ENCODE peak calls at places on chromosomes 1 and 21, in nine cellular contexts. Q, E, G, V, C, F, I, J and P are unnamed samples.

GRCh38 chr1:203911806-203912205 is 50.4 kb downstream of the SNRPE start:
- DNase-seq in Q (no peak), E (no peak), G (no peak), V (no peak), C (no peak), F (no peak), I (peak), J (no peak), P (no peak)

GRCh38 chr1:37258068-37258467 is 216.3 kb upstream of the ZC3H12A start:
- DNase-seq in Q (no peak), E (no peak), G (no peak), V (no peak), C (no peak), F (no peak), I (no peak), J (no peak), P (no peak)

GRCh38 chr21:45865106-45865835 is 116.3 kb upstream of the COL6A1 start:
- DNase-seq in Q (no peak), E (no peak), G (no peak), V (no peak), C (no peak), F (no peak), I (peak), J (peak), P (no peak)

GRCh38 chr1:17287377-17287776 is 20.6 kb upstream of the PADI4 start:
- DNase-seq in Q (no peak), E (no peak), G (no peak), V (peak), C (peak), F (no peak), I (peak), J (no peak), P (peak)

GRCh38 chr1:222543817-222544216 is 4.1 kb downstream of the HHIPL2 start:
- DNase-seq in Q (no peak), E (no peak), G (no peak), V (no peak), C (no peak), F (no peak), I (no peak), J (no peak), P (no peak)

GRCh38 chr21:41847066-41847804 is 31.9 kb downstream of the PRDM15 start:
- DNase-seq in Q (no peak), E (no peak), G (no peak), V (no peak), C (peak), F (no peak), I (peak), J (no peak), P (no peak)

GRCh38 chr1:209029737-209030136 is 553.8 kb upstream of the CAMK1G start:
- DNase-seq in Q (no peak), E (no peak), G (no peak), V (no peak), C (no peak), F (no peak), I (no peak), J (no peak), P (no peak)

GRCh38 chr1:18549896-18550295 is 69.2 kb downstream of the KLHDC7A start:
- DNase-seq in Q (no peak), E (no peak), G (no peak), V (no peak), C (no peak), F (no peak), I (no peak), J (no peak), P (no peak)

GRCh38 chr1:152761609-152762213 is 3.9 kb downstream of the KPRP start:
- DNase-seq in Q (no peak), E (no peak), G (no peak), V (no peak), C (no peak), F (no peak), I (no peak), J (no peak), P (no peak)

GRCh38 chr1:69410893-69411292 is 156.8 kb upstream of the LRRC7 start:
- DNase-seq in Q (no peak), E (no peak), G (no peak), V (no peak), C (peak), F (no peak), I (no peak), J (no peak), P (no peak)

GRCh38 chr1:92333668-92334067 is 34.8 kb downstream of the RPAP2 start:
- DNase-seq in Q (no peak), E (no peak), G (no peak), V (no peak), C (no peak), F (no peak), I (no peak), J (no peak), P (no peak)

GRCh38 chr1:8631163-8631562 is 186.3 kb downstream of the RERE start:
- DNase-seq in Q (no peak), E (no peak), G (no peak), V (no peak), C (no peak), F (no peak), I (peak), J (no peak), P (no peak)

GRCh38 chr1:65812065-65812464 is 19.4 kb downstream of the PDE4B start:
- DNase-seq in Q (no peak), E (no peak), G (peak), V (peak), C (no peak), F (peak), I (peak), J (no peak), P (peak)

GRCh38 chr1:91759076-91759475 is 126.9 kb downstream of the TGFBR3 start:
- DNase-seq in Q (no peak), E (no peak), G (no peak), V (no peak), C (no peak), F (no peak), I (no peak), J (no peak), P (no peak)

GRCh38 chr1:80799457-80799856 is 1001.3 kb upstream of the ADGRL2 start:
- DNase-seq in Q (no peak), E (no peak), G (peak), V (no peak), C (peak), F (no peak), I (no peak), J (no peak), P (no peak)

GRCh38 chr1:211336161-211336560 is 9.5 kb downstream of the TRAF5 start:
- DNase-seq in Q (no peak), E (no peak), G (no peak), V (no peak), C (no peak), F (peak), I (no peak), J (no peak), P (no peak)

GRCh38 chr1:54839824-54840223 is 38.7 kb upstream of the TTC22 start:
- DNase-seq in Q (no peak), E (no peak), G (no peak), V (no peak), C (no peak), F (no peak), I (no peak), J (no peak), P (no peak)

GRCh38 chr1:68453060-68453665 is 3.4 kb upstream of the RPE65 start:
- DNase-seq in Q (no peak), E (no peak), G (no peak), V (no peak), C (no peak), F (no peak), I (no peak), J (no peak), P (no peak)

GRCh38 chr21:45987121-45987711 is 5.6 kb downstream of the COL6A1 start:
- DNase-seq in Q (no peak), E (peak), G (no peak), V (no peak), C (no peak), F (no peak), I (no peak), J (no peak), P (no peak)

GRCh38 chr1:178307264-178307663 is 189.5 kb downstream of the CLEC20A start:
- DNase-seq in Q (no peak), E (no peak), G (no peak), V (no peak), C (no peak), F (no peak), I (no peak), J (no peak), P (no peak)

GRCh38 chr1:78045850-78046778 is at the start of gene GIPC2:
- DNase-seq in Q (peak), E (no peak), G (peak), V (no peak), C (peak), F (peak), I (no peak), J (peak), P (no peak)

GRCh38 chr21:44923481-44924084 is 2.9 kb upstream of the ITGB2 start:
- DNase-seq in Q (no peak), E (no peak), G (no peak), V (no peak), C (no peak), F (no peak), I (no peak), J (no peak), P (no peak)

GRCh38 chr21:33078907-33079582 is 9.1 kb downstream of the OLIG1 start:
- DNase-seq in Q (no peak), E (no peak), G (no peak), V (peak), C (no peak), F (no peak), I (peak), J (no peak), P (peak)

GRCh38 chr1:213032651-213033050 is 17.0 kb upstream of the ANGEL2 start:
- DNase-seq in Q (no peak), E (no peak), G (peak), V (no peak), C (no peak), F (no peak), I (no peak), J (no peak), P (no peak)

GRCh38 chr1:205060746-205061145 is 17.7 kb downstream of the CNTN2 start:
- DNase-seq in Q (no peak), E (no peak), G (no peak), V (no peak), C (no peak), F (no peak), I (no peak), J (no peak), P (no peak)

GRCh38 chr1:57131701-57132394 is 166.0 kb upstream of the C8B start:
- DNase-seq in Q (no peak), E (no peak), G (no peak), V (no peak), C (no peak), F (no peak), I (peak), J (no peak), P (no peak)

GRCh38 chr1:168521391-168522000 is 22.3 kb downstream of the XCL2 start:
- DNase-seq in Q (no peak), E (no peak), G (no peak), V (no peak), C (no peak), F (no peak), I (no peak), J (no peak), P (peak)

GRCh38 chr1:70486676-70487470 is 75.8 kb downstream of the CTH start:
- DNase-seq in Q (no peak), E (peak), G (peak), V (no peak), C (no peak), F (no peak), I (peak), J (no peak), P (no peak)

GRCh38 chr1:81679972-81680371 is 120.8 kb upstream of the ADGRL2 start:
- DNase-seq in Q (no peak), E (no peak), G (peak), V (no peak), C (peak), F (no peak), I (peak), J (no peak), P (no peak)

GRCh38 chr1:172826096-172826741 is 167.3 kb downstream of the FASLG start:
- DNase-seq in Q (no peak), E (peak), G (peak), V (peak), C (peak), F (peak), I (peak), J (no peak), P (no peak)

GRCh38 chr21:45248893-45249381 is 38.8 kb downstream of the POFUT2 start:
- DNase-seq in Q (no peak), E (no peak), G (peak), V (no peak), C (peak), F (no peak), I (peak), J (no peak), P (no peak)

GRCh38 chr1:179954494-179955317 is at the start of gene CEP350:
- DNase-seq in Q (peak), E (peak), G (peak), V (peak), C (peak), F (peak), I (peak), J (peak), P (peak)

GRCh38 chr1:28518745-28519341 is 13.0 kb downstream of the RCC1 start:
- DNase-seq in Q (no peak), E (no peak), G (no peak), V (no peak), C (no peak), F (peak), I (no peak), J (no peak), P (peak)

GRCh38 chr1:35603468-35603867 is 30.4 kb downstream of the TFAP2E start:
- DNase-seq in Q (no peak), E (no peak), G (peak), V (no peak), C (no peak), F (no peak), I (no peak), J (no peak), P (no peak)

GRCh38 chr1:97071163-97071562 is 349.6 kb downstream of the PTBP2 start:
- DNase-seq in Q (no peak), E (no peak), G (no peak), V (no peak), C (no peak), F (no peak), I (peak), J (no peak), P (no peak)

DNA sequence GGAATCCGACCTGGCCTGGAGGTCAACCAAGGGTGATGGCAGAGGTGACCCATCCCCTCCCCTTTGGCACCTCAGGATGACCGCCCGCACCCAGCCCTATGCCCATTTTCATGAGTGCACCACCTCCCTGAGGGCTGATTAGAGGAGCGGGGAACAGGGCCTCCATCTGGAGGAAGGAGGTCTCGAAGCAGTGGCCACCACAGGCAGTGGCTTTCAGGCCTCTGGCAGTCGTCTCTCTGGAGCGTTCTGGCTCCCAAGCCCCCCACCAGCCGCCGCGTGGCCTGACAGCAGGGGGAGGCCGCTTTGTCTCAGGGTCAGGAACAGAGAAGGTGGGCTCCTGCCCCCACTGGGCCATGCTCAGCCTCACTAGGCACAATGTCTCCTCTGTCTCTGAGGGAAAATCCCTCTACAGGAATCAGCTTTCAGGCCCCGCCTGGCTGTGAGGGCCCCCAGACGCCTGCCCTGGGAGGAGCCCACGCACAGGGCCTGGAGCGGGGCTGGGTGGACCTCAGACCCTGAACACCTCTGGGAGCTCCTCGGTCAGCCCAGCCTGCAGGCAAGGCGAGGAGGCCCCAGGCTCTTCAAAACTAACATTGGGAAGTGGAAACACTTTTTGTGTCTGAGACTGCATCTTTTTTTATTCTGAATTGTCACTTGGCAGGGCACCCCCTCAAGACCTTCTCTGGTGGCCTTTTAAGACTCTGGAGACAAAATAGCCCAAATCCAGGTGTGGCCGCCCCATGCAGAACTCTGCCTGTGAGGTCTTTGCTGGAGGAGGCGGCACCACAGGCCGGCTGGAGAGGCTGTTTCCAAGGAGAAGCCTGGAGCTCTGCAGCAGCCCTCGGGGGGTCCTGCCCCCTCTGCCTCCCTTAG is 127.7 kb upstream of the ARHGEF16 start:
- DNase-seq in Q (no peak), E (no peak), G (no peak), V (no peak), C (no peak), F (no peak), I (no peak), J (no peak), P (no peak)
- TF ChIP-seq CTCF in Q (no peak), E (no peak), G (no peak), V (no peak), C (no peak), F (no peak), I (no peak), J (no peak), P (no peak)

GRCh38 chr1:237492359-237492758 is 398.4 kb downstream of the ZP4 start:
- DNase-seq in Q (no peak), E (no peak), G (no peak), V (no peak), C (peak), F (no peak), I (no peak), J (no peak), P (no peak)
- TF ChIP-seq CTCF in Q (no peak), E (no peak), G (no peak), V (peak), C (peak), F (no peak), I (no peak), J (no peak), P (no peak)

GRCh38 chr1:26833432-26834405 is 7.2 kb downstream of the ZDHHC18 start:
- DNase-seq in Q (no peak), E (no peak), G (no peak), V (no peak), C (no peak), F (peak), I (no peak), J (peak), P (peak)
- TF ChIP-seq CTCF in Q (no peak), E (no peak), G (no peak), V (no peak), C (no peak), F (no peak), I (no peak), J (no peak), P (peak)

DNA sequence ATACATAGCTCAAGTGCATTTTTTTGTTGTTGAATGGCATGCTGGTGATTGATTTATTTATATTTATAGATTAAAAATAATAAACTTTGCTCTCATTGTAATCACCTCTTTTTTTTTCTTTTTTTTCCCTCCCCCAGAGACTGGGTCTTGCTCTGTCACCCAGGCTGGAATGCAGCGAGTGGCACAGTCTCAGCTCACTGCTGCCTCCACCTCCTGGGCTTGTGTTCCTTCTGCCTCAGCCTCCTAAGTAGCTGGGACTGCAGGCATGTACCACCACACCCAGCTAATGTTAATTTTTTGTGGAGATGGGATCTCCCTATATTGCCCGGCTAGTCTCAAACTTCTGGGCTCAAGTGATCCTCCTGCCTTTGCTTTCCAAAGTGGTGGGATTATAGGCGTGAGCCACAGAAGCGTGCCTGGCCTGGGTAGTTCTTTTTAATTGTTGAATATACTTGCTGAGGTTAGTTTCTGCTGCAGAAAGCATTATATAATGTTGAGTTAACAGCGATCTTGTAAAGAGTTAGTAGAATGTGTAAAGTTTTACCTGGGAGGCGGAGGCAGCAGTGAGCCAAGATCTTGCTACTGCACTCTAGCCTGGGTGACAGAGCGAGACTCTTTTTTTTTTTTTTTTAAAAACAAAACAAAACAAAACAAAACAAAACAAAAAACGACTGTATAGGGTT is 82.6 kb downstream of the CAMTA1 start:
- DNase-seq in Q (no peak), E (no peak), G (no peak), V (no peak), C (no peak), F (no peak), I (no peak), J (no peak), P (no peak)
- TF ChIP-seq CTCF in Q (no peak), E (no peak), G (no peak), V (peak), C (no peak), F (no peak), I (no peak), J (no peak), P (no peak)